ENCODE peak calls at places on chromosomes 7 and 10, in eight cellular contexts. U is K562, B is Peyer's patch, R is heart left ventricle, Z is HCT116, C is IMR-90, D is A549, K is right lobe of liver. N is an unnamed sample.

GRCh38 chr10:112955736-112956421 is 5.8 kb downstream of the TCF7L2 start:
- DNase-seq in U (no peak), B (no peak), R (no peak), Z (no peak), C (peak), D (no peak), K (no peak), N (no peak)

GRCh38 chr7:50962962-50963374 is 180.3 kb upstream of the GRB10 start:
- DNase-seq in U (peak), B (peak), R (peak), Z (peak), C (no peak), D (peak), K (no peak), N (no peak)

GRCh38 chr10:113329121-113329596 is 223.7 kb upstream of the HABP2 start:
- DNase-seq in U (no peak), B (no peak), R (no peak), Z (no peak), C (peak), D (no peak), K (no peak), N (no peak)

GRCh38 chr10:34346516-34347150 is 468.5 kb downstream of the PARD3 start:
- DNase-seq in U (no peak), B (no peak), R (no peak), Z (no peak), C (peak), D (no peak), K (no peak), N (no peak)

GRCh38 chr7:111437736-111438135 is 124.6 kb downstream of the IMMP2L start:
- DNase-seq in U (no peak), B (no peak), R (no peak), Z (no peak), C (no peak), D (no peak), K (no peak), N (no peak)

GRCh38 chr7:30963842-30964241 is at the start of gene GHRHR:
- DNase-seq in U (no peak), B (no peak), R (no peak), Z (no peak), C (no peak), D (no peak), K (no peak), N (no peak)

GRCh38 chr7:138459300-138460175 is 521 bp upstream of the TRIM24 start:
- DNase-seq in U (peak), B (peak), R (no peak), Z (peak), C (no peak), D (peak), K (no peak), N (peak)

GRCh38 chr7:110718514-110719205 is 372.3 kb upstream of the LRRN3 start:
- DNase-seq in U (no peak), B (no peak), R (no peak), Z (no peak), C (no peak), D (no peak), K (no peak), N (no peak)

GRCh38 chr10:62433181-62433692 is 59.1 kb downstream of the ZNF365 start:
- DNase-seq in U (peak), B (peak), R (peak), Z (peak), C (peak), D (peak), K (no peak), N (no peak)

GRCh38 chr10:69470463-69471163 is 19.3 kb downstream of the TSPAN15 start:
- DNase-seq in U (no peak), B (no peak), R (no peak), Z (no peak), C (no peak), D (no peak), K (no peak), N (no peak)

GRCh38 chr7:27636326-27637006 is 26.2 kb downstream of the HIBADH start:
- DNase-seq in U (no peak), B (no peak), R (no peak), Z (no peak), C (no peak), D (no peak), K (no peak), N (no peak)

GRCh38 chr7:44748948-44749731 is 493 bp downstream of the ZMIZ2 start:
- DNase-seq in U (peak), B (peak), R (no peak), Z (no peak), C (no peak), D (no peak), K (no peak), N (no peak)

GRCh38 chr10:23094786-23095403 is 484 bp upstream of the MSRB2 start:
- DNase-seq in U (no peak), B (no peak), R (no peak), Z (no peak), C (peak), D (no peak), K (no peak), N (no peak)

GRCh38 chr7:130356121-130356759 is 11.6 kb downstream of the CPA5 start:
- DNase-seq in U (no peak), B (peak), R (peak), Z (peak), C (peak), D (peak), K (no peak), N (peak)

GRCh38 chr10:77233466-77233865 is 404.1 kb downstream of the KCNMA1 start:
- DNase-seq in U (no peak), B (no peak), R (no peak), Z (no peak), C (no peak), D (no peak), K (no peak), N (no peak)

GRCh38 chr10:26046073-26046684 is 112.2 kb downstream of the MYO3A start:
- DNase-seq in U (no peak), B (no peak), R (no peak), Z (no peak), C (no peak), D (no peak), K (no peak), N (no peak)

GRCh38 chr10:97882142-97883091 is 32.8 kb downstream of the GOLGA7B start:
- DNase-seq in U (no peak), B (no peak), R (no peak), Z (peak), C (peak), D (peak), K (no peak), N (no peak)

GRCh38 chr10:42519761-42520460 is 118.5 kb downstream of the ZNF33B start:
- DNase-seq in U (no peak), B (no peak), R (no peak), Z (no peak), C (no peak), D (no peak), K (no peak), N (no peak)

GRCh38 chr7:148609045-148609725 is 18.6 kb downstream of the C7orf33 start:
- DNase-seq in U (no peak), B (no peak), R (no peak), Z (no peak), C (peak), D (no peak), K (no peak), N (no peak)

GRCh38 chr7:156764016-156764669 is 123.6 kb downstream of the RNF32 start:
- DNase-seq in U (peak), B (peak), R (peak), Z (peak), C (peak), D (peak), K (peak), N (no peak)

GRCh38 chr7:47796347-47796746 is 151.9 kb downstream of the PKD1L1 start:
- DNase-seq in U (no peak), B (no peak), R (no peak), Z (no peak), C (peak), D (no peak), K (no peak), N (no peak)

GRCh38 chr7:31934551-31934950 is 135.7 kb downstream of the PDE1C start:
- DNase-seq in U (no peak), B (no peak), R (no peak), Z (no peak), C (no peak), D (no peak), K (no peak), N (no peak)

GRCh38 chr7:5635461-5636445 is 145.7 kb downstream of the RNF216 start:
- DNase-seq in U (no peak), B (no peak), R (no peak), Z (no peak), C (no peak), D (no peak), K (no peak), N (peak)

GRCh38 chr7:5636446-5636835 is 145.0 kb downstream of the RNF216 start:
- DNase-seq in U (no peak), B (no peak), R (no peak), Z (no peak), C (no peak), D (no peak), K (no peak), N (peak)

GRCh38 chr7:5631752-5632151 is 149.7 kb downstream of the RNF216 start:
- DNase-seq in U (no peak), B (no peak), R (no peak), Z (no peak), C (no peak), D (no peak), K (no peak), N (no peak)

GRCh38 chr7:5633161-5634106 is 148.0 kb downstream of the RNF216 start:
- DNase-seq in U (no peak), B (no peak), R (no peak), Z (no peak), C (no peak), D (no peak), K (no peak), N (no peak)

DNA sequence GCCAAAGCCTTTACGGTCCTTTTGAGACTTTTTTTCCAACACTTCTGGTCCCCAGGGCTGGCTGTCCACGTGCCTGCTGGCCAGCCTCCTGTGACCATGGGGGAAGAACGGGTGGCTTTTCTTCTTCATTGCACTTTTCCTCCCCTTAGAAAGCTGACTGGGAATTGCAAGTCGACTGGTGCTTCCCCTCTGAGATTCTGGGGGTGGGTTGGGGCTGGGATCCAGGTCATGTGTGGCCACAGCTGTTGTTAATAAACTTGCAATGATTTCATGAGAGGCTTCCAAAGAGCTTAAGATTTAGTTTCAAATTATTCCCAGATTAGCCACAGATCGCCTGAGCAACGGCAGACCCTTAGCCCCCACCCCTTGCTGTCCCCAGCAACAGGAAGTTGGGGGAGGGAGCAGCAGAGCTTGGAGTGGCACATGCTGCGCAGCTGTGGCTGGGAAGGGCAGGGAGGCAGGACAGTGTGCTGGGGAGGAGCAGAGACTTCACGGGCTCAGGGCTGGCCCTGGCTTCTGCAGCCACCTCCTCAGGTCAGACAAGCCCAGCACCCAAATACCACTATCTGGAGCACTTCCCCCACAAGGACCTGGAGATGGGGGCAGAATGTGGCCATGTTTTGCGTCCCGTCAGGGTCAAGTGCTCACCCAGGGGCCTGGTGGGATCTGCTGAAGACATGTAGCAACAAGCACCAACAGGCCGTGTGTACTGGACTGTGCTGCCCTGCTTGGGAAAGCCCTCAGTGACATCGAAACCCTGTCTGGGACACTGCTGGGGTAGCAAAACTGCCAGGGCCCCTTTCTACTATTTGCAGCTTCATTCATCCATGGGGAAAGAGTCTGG is 147.1 kb downstream of the RNF216 start:
- DNase-seq in U (no peak), B (peak), R (peak), Z (no peak), C (peak), D (no peak), K (peak), N (no peak)
- H3K27ac ChIP-seq in U (no peak), B (no peak), R (peak), Z (no peak), C (peak), D (no peak), K (peak), N (peak)

GRCh38 chr10:19817251-19818046 is 1.2 kb downstream of the PLXDC2 start:
- DNase-seq in U (no peak), B (no peak), R (no peak), Z (no peak), C (no peak), D (no peak), K (no peak), N (peak)

GRCh38 chr10:19812976-19813375 is 3.3 kb upstream of the PLXDC2 start:
- DNase-seq in U (no peak), B (no peak), R (no peak), Z (no peak), C (no peak), D (no peak), K (no peak), N (no peak)

GRCh38 chr10:19816420-19817250 is at the start of gene PLXDC2:
- DNase-seq in U (no peak), B (peak), R (peak), Z (no peak), C (peak), D (no peak), K (peak), N (no peak)

GRCh38 chr10:19815036-19815435 is 1.2 kb upstream of the PLXDC2 start:
- DNase-seq in U (no peak), B (no peak), R (no peak), Z (no peak), C (no peak), D (no peak), K (no peak), N (no peak)

GRCh38 chr10:19815478-19816419 is 483 bp upstream of the PLXDC2 start:
- DNase-seq in U (no peak), B (peak), R (peak), Z (no peak), C (peak), D (no peak), K (peak), N (peak)
- TF ChIP-seq POLR2A in U (no peak), B (peak), R (peak), Z (no peak), C (no peak), D (no peak), K (no peak), N (no peak)

DNA sequence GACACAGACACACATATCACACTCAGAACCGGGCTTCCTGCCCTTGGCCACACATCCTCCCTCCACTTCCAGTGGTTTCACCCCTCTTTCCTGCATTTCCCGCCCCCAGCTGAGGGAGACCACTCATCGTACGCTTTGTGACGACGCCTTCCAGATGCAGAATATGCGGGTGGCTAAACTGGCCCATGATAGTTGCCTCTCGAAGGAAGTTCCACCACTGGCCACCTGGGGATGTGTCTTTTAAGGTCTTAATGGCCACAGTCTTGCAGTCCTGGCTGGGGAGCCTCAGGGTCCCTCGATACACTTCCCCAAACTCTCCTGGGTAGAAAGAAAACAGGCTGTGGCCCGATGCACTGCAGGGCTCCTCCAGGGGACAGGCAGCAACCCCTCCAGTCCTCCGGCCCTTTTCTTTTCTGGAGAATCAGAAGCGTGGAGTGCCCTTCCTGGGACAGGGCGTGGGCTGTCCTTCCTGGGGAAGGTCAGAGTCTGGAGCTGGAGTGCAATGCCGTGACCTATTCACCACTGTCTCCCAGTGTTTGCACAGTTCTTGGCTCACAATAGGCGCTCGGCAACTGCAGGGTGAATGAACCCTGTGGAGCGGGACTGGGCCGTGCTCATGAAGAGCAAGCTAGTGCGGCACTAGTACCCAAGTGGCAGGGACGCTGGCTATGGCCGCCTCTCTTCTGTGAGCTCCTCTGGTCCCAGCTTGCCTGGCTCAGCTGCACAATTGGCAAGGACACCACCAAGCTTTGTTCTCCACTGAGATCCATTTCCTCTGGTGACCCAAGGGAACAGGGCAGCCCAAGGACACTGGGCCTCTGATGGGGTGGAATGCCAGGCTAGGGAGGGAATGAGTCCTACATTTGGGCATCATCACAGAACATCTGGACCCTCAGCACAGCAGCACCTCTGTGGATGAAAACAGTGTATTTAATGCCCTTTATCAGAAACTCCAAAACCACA is 13.2 kb downstream of the EPHA1 start:
- DNase-seq in U (peak), B (peak), R (peak), Z (no peak), C (no peak), D (no peak), K (peak), N (no peak)
- H3K27ac ChIP-seq in U (no peak), B (no peak), R (peak), Z (no peak), C (no peak), D (no peak), K (peak), N (no peak)

GRCh38 chr10:32318476-32318896 is 28.5 kb downstream of the EPC1 start:
- DNase-seq in U (no peak), B (no peak), R (no peak), Z (no peak), C (no peak), D (no peak), K (no peak), N (no peak)
- TF ChIP-seq POLR2A in U (no peak), B (no peak), R (no peak), Z (no peak), C (no peak), D (no peak), K (no peak), N (no peak)

DNA sequence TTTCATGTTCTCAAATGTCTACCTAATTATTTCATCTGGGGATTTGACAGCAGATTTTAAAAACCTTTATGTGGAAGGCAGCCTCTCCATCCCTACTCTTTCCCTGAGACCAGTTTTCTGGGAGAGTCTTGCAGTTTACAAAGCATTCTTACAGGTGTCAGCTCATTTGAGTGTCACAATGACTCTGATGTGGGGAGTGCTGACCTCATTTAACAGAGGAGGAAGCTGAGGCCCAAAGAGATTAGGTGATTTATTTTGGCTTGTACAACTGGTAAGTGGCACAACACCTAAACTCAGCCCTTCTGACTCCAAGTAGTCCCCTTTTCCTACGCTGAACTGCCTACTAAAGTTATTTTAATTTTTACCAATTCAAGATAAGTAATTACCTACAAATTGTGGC is 33.3 kb upstream of the MAT1A start:
- DNase-seq in U (no peak), B (no peak), R (no peak), Z (no peak), C (no peak), D (no peak), K (no peak), N (no peak)
- H3K27ac ChIP-seq in U (no peak), B (no peak), R (no peak), Z (no peak), C (no peak), D (no peak), K (peak), N (peak)

GRCh38 chr10:24465899-24466615 is 257.1 kb downstream of the KIAA1217 start:
- DNase-seq in U (no peak), B (peak), R (no peak), Z (peak), C (peak), D (peak), K (no peak), N (peak)
- TF ChIP-seq POLR2A in U (no peak), B (peak), R (no peak), Z (no peak), C (peak), D (no peak), K (peak), N (peak)

DNA sequence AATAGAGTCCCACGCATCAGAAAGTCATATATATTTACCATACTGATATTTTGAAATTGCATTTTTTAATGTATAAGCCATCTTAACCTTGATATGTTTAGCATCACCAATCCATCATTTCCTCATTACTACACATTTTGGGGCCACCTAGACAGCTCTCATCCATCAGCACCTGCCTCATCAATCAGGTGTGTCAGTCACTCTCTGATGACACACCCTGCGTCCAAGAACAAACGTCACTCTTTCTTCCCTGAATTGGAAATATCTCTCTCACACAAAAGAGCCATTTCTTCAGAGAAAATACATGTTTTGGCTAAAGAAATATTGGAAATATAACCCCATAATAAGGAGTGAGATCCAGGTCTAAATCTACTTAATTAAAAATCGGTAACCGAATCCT is 38.9 kb upstream of the RSU1 start:
- DNase-seq in U (no peak), B (no peak), R (no peak), Z (no peak), C (no peak), D (no peak), K (no peak), N (no peak)
- H3K27ac ChIP-seq in U (no peak), B (no peak), R (no peak), Z (no peak), C (no peak), D (no peak), K (no peak), N (peak)

N was measured in breast epithelium.